ENCODE peak calls at places on chromosomes 7 and 10, in eight cellular contexts. K is A549, H is stomach, M is K562, F is transverse colon, Y is SK-N-SH, B is sigmoid colon, O is HepG2. E is an unnamed sample.

GRCh38 chr10:24307696-24308476 is 98.9 kb downstream of the KIAA1217 start:
- DNase-seq in M (no peak), H (no peak), Y (no peak), O (no peak), K (no peak), B (no peak), F (no peak), E (no peak)

GRCh38 chr7:66379761-66380160 is 174.6 kb downstream of the TPST1 start:
- DNase-seq in M (no peak), O (no peak), B (no peak), H (no peak), F (no peak), Y (no peak), K (no peak), E (no peak)

GRCh38 chr7:126483972-126484371 is 768.8 kb downstream of the GRM8 start:
- DNase-seq in F (no peak), M (no peak), O (no peak), H (no peak), Y (peak), B (no peak), K (no peak), E (no peak)

GRCh38 chr7:151068069-151068773 is 8.8 kb downstream of the SLC4A2 start:
- DNase-seq in K (no peak), B (no peak), F (no peak), H (no peak), M (no peak), O (no peak), Y (no peak), E (no peak)

GRCh38 chr10:34031410-34031809 is 696.9 kb upstream of the NRP1 start:
- DNase-seq in Y (no peak), K (no peak), M (no peak), H (no peak), B (peak), F (peak), O (no peak), E (peak)

GRCh38 chr7:117269895-117270294 is 53.0 kb downstream of the WNT2 start:
- DNase-seq in Y (no peak), O (no peak), F (no peak), M (no peak), K (peak), H (no peak), B (no peak), E (no peak)

GRCh38 chr7:114835303-114835702 is 86.6 kb upstream of the MDFIC start:
- DNase-seq in F (no peak), H (no peak), B (no peak), K (no peak), Y (no peak), O (no peak), M (no peak), E (no peak)

GRCh38 chr7:137169282-137169698 is 174.2 kb downstream of the PTN start:
- DNase-seq in K (peak), F (peak), O (peak), Y (peak), B (peak), H (peak), M (no peak), E (no peak)

GRCh38 chr10:70866424-70866823 is 21.9 kb downstream of the PCBD1 start:
- DNase-seq in F (no peak), K (no peak), H (no peak), O (no peak), B (no peak), M (no peak), Y (no peak), E (no peak)

GRCh38 chr10:54194768-54195167 is 606.3 kb downstream of the PCDH15 start:
- DNase-seq in O (no peak), M (no peak), Y (no peak), F (no peak), H (no peak), B (no peak), K (no peak), E (no peak)

GRCh38 chr10:43819464-43820225 is 171.0 kb upstream of the ZNF32 start:
- DNase-seq in Y (no peak), M (no peak), B (no peak), O (no peak), H (no peak), K (no peak), F (no peak), E (peak)

GRCh38 chr7:1956141-1956540 is 276.6 kb downstream of the MAD1L1 start:
- DNase-seq in H (no peak), O (no peak), Y (no peak), F (no peak), K (no peak), M (no peak), B (no peak), E (no peak)

GRCh38 chr7:104328308-104328969 is at the start of gene LHFPL3:
- DNase-seq in H (no peak), B (no peak), F (no peak), M (no peak), O (no peak), Y (peak), K (no peak), E (no peak)

GRCh38 chr7:113367187-113367586 is 248.8 kb upstream of the SMIM30 start:
- DNase-seq in H (no peak), M (no peak), Y (no peak), F (no peak), O (no peak), K (no peak), B (no peak), E (no peak)

GRCh38 chr7:6460990-6461584 is 13.3 kb upstream of the DAGLB start:
- DNase-seq in O (no peak), B (no peak), H (no peak), K (no peak), F (no peak), M (no peak), Y (no peak), E (no peak)

GRCh38 chr10:73850863-73851461 is 23.4 kb downstream of the CAMK2G start:
- DNase-seq in K (no peak), F (peak), H (no peak), Y (peak), M (no peak), B (peak), O (no peak), E (peak)

GRCh38 chr10:110061687-110062086 is 53.9 kb downstream of the ADD3 start:
- DNase-seq in O (no peak), F (no peak), H (no peak), M (no peak), Y (no peak), B (no peak), K (no peak), E (no peak)

GRCh38 chr7:43761919-43762318 is 3.4 kb downstream of the BLVRA start:
- DNase-seq in B (no peak), F (no peak), K (no peak), M (no peak), H (no peak), Y (no peak), O (no peak), E (peak)

GRCh38 chr10:104299031-104299904 is 30.3 kb downstream of the GSTO2 start:
- DNase-seq in Y (peak), M (no peak), K (no peak), H (no peak), F (no peak), B (no peak), O (no peak), E (no peak)

GRCh38 chr10:105956550-105956949 is 1208.0 kb downstream of the SORCS1 start:
- DNase-seq in B (no peak), K (no peak), O (no peak), F (no peak), M (no peak), Y (no peak), H (no peak), E (no peak)

GRCh38 chr10:4306871-4307270 is 519.1 kb upstream of the AKR1E2 start:
- DNase-seq in Y (no peak), B (no peak), H (peak), O (no peak), F (no peak), K (no peak), M (no peak), E (peak)

GRCh38 chr7:103989785-103990775 is 622 bp upstream of the RELN start:
- DNase-seq in Y (peak), K (no peak), M (peak), H (no peak), B (no peak), O (peak), F (no peak), E (no peak)

GRCh38 chr7:120254845-120255244 is 18.1 kb upstream of the KCND2 start:
- DNase-seq in O (no peak), M (no peak), B (no peak), H (no peak), F (no peak), Y (no peak), K (no peak), E (no peak)

GRCh38 chr7:143002106-143002505 is 24.8 kb downstream of the OR9A2 start:
- DNase-seq in M (peak), B (no peak), H (no peak), K (peak), F (no peak), Y (peak), O (no peak), E (no peak)

GRCh38 chr10:104069610-104070009 is 16.1 kb downstream of the COL17A1 start:
- DNase-seq in K (no peak), M (no peak), F (peak), B (no peak), Y (no peak), O (no peak), H (no peak), E (no peak)

GRCh38 chr10:79063661-79064490 is 4.9 kb upstream of the ZMIZ1 start:
- DNase-seq in Y (no peak), B (peak), F (peak), K (no peak), H (peak), M (no peak), O (no peak), E (no peak)

DNA sequence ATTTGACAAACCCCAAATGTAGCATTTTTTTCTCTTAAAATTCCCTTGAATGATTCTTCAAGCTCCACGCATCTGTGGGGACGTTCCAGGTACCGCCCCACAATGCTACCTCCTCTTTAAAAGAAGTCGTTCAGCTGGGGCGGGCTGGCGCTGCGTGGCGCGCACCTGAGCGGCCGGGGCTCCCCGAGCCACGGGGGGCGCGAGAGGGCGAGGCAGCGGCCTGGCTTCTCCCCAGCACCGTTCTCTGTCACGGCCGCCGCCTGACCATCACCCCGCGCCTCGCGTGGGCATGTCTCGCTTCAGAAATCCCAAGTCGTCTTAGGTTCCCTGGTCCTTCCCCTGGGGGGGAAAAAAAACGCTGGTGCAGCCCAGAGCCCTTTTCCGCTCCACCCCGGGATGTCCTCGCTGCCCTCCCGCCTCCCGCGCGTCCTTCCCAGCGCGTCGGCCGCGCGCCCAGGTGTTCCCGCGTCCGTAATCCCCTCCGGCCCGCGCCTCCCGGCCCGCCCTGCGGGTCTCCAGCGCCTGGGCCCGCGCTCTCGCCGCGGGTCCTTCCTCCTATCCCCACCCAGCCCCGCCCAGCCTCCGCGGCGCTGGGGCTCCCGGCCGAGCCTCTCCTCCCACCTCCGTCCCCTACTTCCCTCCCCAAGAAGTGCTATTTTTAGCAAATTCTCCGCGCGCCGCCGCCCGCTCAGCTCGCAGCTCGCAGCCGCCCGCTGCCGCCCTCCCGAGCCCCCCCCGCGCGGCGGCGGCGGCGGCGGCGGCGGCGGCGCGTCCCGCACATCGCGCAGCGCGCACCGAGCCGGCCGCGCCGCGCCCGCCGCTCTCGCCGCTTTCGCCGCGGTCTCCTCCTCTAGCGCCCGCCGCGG is 58.8 kb upstream of the PRPS1L1 start:
- DNase-seq in K (peak), H (no peak), F (peak), B (peak), O (no peak), M (peak), Y (peak), E (no peak)
- TF ChIP-seq EP300 in K (no peak), H (no peak), F (no peak), B (no peak), O (no peak), M (no peak), Y (no peak), E (no peak)

GRCh38 chr10:75295901-75296441 is 60.2 kb upstream of the COMTD1 start:
- DNase-seq in Y (no peak), K (no peak), M (no peak), O (no peak), B (peak), F (no peak), H (no peak), E (no peak)
- H3K4me3 ChIP-seq in Y (no peak), K (no peak), M (peak), O (peak), B (peak), F (no peak), H (peak), E (peak)

GRCh38 chr10:69332278-69333010 is 54.1 kb downstream of the HK1 start:
- DNase-seq in B (no peak), F (peak), H (peak), M (no peak), O (no peak), Y (no peak), K (no peak), E (no peak)

GRCh38 chr10:69331161-69331560 is 52.9 kb downstream of the HK1 start:
- DNase-seq in B (no peak), F (no peak), H (no peak), Y (no peak), O (no peak), M (no peak), K (no peak), E (no peak)

GRCh38 chr10:69334258-69335062 is 56.2 kb downstream of the HK1 start:
- DNase-seq in O (no peak), B (no peak), K (no peak), F (no peak), H (no peak), Y (no peak), M (peak), E (no peak)

GRCh38 chr10:69335063-69335587 is 56.8 kb downstream of the HK1 start:
- DNase-seq in F (peak), M (peak), K (no peak), O (no peak), B (peak), Y (no peak), H (no peak), E (no peak)

GRCh38 chr10:69333205-69333604 is 54.9 kb downstream of the HK1 start:
- DNase-seq in B (peak), Y (peak), H (peak), O (no peak), K (no peak), F (no peak), M (no peak), E (no peak)
- TF ChIP-seq CTCF in B (peak), Y (peak), H (no peak), O (no peak), K (no peak), F (no peak), M (no peak), E (peak)

DNA sequence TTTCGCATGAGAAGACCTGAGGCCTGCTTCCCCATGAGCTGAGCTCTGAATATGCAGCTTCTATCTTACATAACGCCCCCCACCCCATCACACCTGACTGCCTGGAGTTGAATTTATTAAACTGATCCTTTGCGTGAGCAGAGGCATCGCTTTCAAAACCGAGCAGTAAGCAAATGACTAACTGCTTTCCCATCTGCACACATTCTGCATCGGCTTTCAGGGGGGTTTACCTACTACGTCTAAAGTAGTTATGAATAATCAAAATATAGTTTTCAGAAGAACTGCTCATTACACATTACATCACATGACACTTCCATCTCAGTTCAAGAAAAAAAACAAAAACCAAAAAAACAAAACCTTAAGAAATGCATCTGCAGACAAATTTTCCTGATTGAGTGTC is 54.7 kb upstream of the EGR2 start:
- DNase-seq in H (no peak), F (no peak), O (no peak), Y (no peak), M (no peak), K (no peak), B (no peak), E (no peak)
- TF ChIP-seq EP300 in H (no peak), F (no peak), O (no peak), Y (no peak), M (no peak), K (no peak), B (no peak), E (no peak)

DNA sequence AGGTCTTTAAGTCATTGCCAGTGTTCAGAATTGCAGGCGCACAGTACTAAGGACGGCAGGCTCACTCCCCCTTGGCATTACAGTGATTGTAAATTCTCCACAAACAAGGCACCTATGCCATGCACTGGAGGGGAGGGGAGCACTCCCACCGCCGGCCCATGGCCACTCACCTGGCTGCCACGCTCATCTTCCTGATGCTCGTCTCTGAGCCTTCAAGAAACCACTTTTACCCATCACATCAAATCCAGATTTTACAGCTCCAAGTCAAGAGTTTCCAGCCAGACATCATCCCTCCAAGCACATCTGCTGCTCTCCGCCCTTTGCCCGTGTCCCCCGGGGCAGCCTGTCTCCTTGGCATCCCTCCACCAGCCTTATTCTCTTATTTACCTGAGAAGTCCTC is 350.2 kb upstream of the SHH start:
- DNase-seq in K (no peak), H (no peak), Y (no peak), O (no peak), B (no peak), F (no peak), M (no peak), E (no peak)
- H3K4me3 ChIP-seq in K (no peak), H (no peak), Y (no peak), O (no peak), B (no peak), F (no peak), M (no peak), E (no peak)